ENCODE peak calls at places on chromosomes 16 and 17, in six cellular contexts. X is A549, L is breast epithelium, F is astrocyte of the hippocampus, Q is EH, M is neural progenitor cell. G is an unnamed sample.

GRCh38 chr17:64920026-64920418 is 744 bp upstream of the LRRC37A3 start:
- DNase-seq in X (no peak), L (no peak), F (no peak), Q (peak; percentile 7), M (peak; percentile 18), G (no peak)

GRCh38 chr16:4989391-4990006 is 31.4 kb downstream of the SEC14L5 start:
- DNase-seq in X (no peak), L (no peak), F (no peak), Q (no peak), M (no peak), G (no peak)

GRCh38 chr17:6374761-6375312 is 60.1 kb downstream of the AIPL1 start:
- DNase-seq in X (peak; percentile 86), L (no peak), F (peak; percentile 89), Q (peak; percentile 26), M (peak; percentile 67), G (peak; percentile 14)

GRCh38 chr17:2084766-2085647 is 30.1 kb downstream of the HIC1 start:
- DNase-seq in X (no peak), L (no peak), F (no peak), Q (peak; percentile 94), M (no peak), G (no peak)

GRCh38 chr17:47776330-47777197 is 43.5 kb downstream of the TBX21 start:
- DNase-seq in X (peak; percentile 78), L (no peak), F (peak; percentile 55), Q (peak; percentile 61), M (peak; percentile 40), G (peak; percentile 67)

GRCh38 chr16:14419817-14420216 is 210.2 kb downstream of the PARN start:
- DNase-seq in X (no peak), L (no peak), F (no peak), Q (no peak), M (no peak), G (no peak)

GRCh38 chr16:47687694-47688093 is 226.6 kb downstream of the PHKB start:
- DNase-seq in X (no peak), L (no peak), F (peak; percentile 7), Q (peak; percentile 3), M (no peak), G (no peak)

GRCh38 chr17:79915850-79916430 is 76.7 kb upstream of the CBX4 start:
- DNase-seq in X (peak; percentile 82), L (no peak), F (no peak), Q (peak; percentile 35), M (peak; percentile 63), G (no peak)

GRCh38 chr17:55242481-55242880 is 22.3 kb upstream of the HLF start:
- DNase-seq in X (no peak), L (no peak), F (no peak), Q (no peak), M (no peak), G (no peak)

GRCh38 chr16:2070576-2071453 is 23.0 kb downstream of the TSC2 start:
- DNase-seq in X (no peak), L (no peak), F (no peak), Q (no peak), M (no peak), G (no peak)

GRCh38 chr16:49596699-49597291 is 223.2 kb downstream of the C16orf78 start:
- DNase-seq in X (no peak), L (no peak), F (no peak), Q (no peak), M (no peak), G (no peak)